ENCODE peak calls at places on chromosomes 1 and 21, in ten cellular contexts. R is SJSA1, D is A549, C is IMR-90, J is OCI-LY7, U is heart left ventricle, G is ovary, I is heart right ventricle, Q is neural progenitor cell, P is kidney. K is an unnamed sample. For H3K4me1, the result is how much of the 10 kb centered on the place peaks cover.

GRCh38 chr1:36864182-36865079 is 169.9 kb downstream of the GRIK3 start:
- DNase-seq in R (no peak), D (no peak), C (no peak), J (peak), U (no peak), G (no peak), I (no peak), Q (peak), P (peak), K (no peak)

GRCh38 chr1:232283864-232284263 is 346.1 kb downstream of the SIPA1L2 start:
- DNase-seq in R (no peak), D (no peak), C (no peak), J (no peak), U (no peak), G (no peak), I (no peak), Q (no peak), P (peak), K (no peak)

GRCh38 chr1:120179420-120180348 is 3.4 kb upstream of the SEC22B start:
- DNase-seq in R (peak), D (no peak), C (peak), J (no peak), U (peak), G (peak), I (peak), Q (peak), P (peak), K (no peak)

GRCh38 chr1:219114014-219114413 is 59.7 kb upstream of the LYPLAL1 start:
- DNase-seq in R (no peak), D (no peak), C (no peak), J (no peak), U (no peak), G (no peak), I (no peak), Q (no peak), P (no peak), K (no peak)

GRCh38 chr1:8169364-8170058 is 143.4 kb upstream of the ERRFI1 start:
- DNase-seq in R (peak), D (peak), C (peak), J (peak), U (no peak), G (peak), I (peak), Q (no peak), P (peak), K (peak)

GRCh38 chr1:215290018-215290417 is 207.5 kb downstream of the KCNK2 start:
- DNase-seq in R (no peak), D (no peak), C (peak), J (no peak), U (no peak), G (no peak), I (no peak), Q (no peak), P (no peak), K (no peak)

GRCh38 chr1:2646837-2647236 is 14.0 kb upstream of the MMEL1 start:
- DNase-seq in R (no peak), D (peak), C (no peak), J (peak), U (no peak), G (no peak), I (no peak), Q (no peak), P (no peak), K (no peak)

GRCh38 chr1:225449261-225449660 is 21.4 kb upstream of the LBR start:
- DNase-seq in R (no peak), D (peak), C (no peak), J (no peak), U (no peak), G (no peak), I (no peak), Q (no peak), P (no peak), K (no peak)

GRCh38 chr21:16427587-16428087 is 697.9 kb downstream of the USP25 start:
- DNase-seq in R (no peak), D (no peak), C (no peak), J (no peak), U (no peak), G (no peak), I (no peak), Q (no peak), P (no peak), K (no peak)

DNA sequence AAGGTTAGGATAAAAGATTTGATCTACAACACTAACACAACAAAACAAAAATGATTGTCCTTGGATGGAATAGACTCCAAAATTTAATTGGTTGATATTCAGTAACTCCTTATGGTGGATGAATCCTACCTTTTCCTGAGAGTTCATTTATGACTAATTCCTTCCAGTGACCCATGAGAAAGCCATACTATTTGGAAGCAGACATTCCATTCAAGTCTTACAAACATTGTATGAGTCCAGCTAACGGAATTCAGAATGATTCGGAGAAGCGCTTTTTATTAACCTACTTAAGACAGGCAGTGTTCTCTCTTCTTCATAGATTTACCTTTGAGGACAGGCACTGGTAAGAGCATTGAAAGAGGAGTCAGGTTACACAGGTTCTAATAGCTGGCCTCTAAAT is 155.6 kb upstream of the ZNF648 start:
- DNase-seq in R (no peak), D (no peak), C (peak), J (no peak), U (no peak), G (no peak), I (no peak), Q (no peak), P (no peak), K (no peak)
- H3K27ac ChIP-seq in R (no peak), D (no peak), C (no peak), J (no peak), U (no peak), G (no peak), I (no peak), Q (no peak), P (no peak), K (no peak)

GRCh38 chr1:27148591-27148990 is 6.3 kb downstream of the SLC9A1 start:
- DNase-seq in R (no peak), D (no peak), C (no peak), J (peak), U (no peak), G (no peak), I (no peak), Q (no peak), P (peak), K (no peak)

GRCh38 chr1:27149714-27150113 is 5.2 kb downstream of the SLC9A1 start:
- DNase-seq in R (no peak), D (no peak), C (no peak), J (no peak), U (no peak), G (no peak), I (no peak), Q (no peak), P (no peak), K (no peak)

GRCh38 chr1:27150183-27150582 is 4.7 kb downstream of the SLC9A1 start:
- DNase-seq in R (no peak), D (no peak), C (no peak), J (no peak), U (no peak), G (no peak), I (no peak), Q (no peak), P (peak), K (no peak)

GRCh38 chr1:27147842-27148518 is 6.9 kb downstream of the SLC9A1 start:
- DNase-seq in R (no peak), D (no peak), C (no peak), J (peak), U (no peak), G (no peak), I (no peak), Q (no peak), P (no peak), K (no peak)

DNA sequence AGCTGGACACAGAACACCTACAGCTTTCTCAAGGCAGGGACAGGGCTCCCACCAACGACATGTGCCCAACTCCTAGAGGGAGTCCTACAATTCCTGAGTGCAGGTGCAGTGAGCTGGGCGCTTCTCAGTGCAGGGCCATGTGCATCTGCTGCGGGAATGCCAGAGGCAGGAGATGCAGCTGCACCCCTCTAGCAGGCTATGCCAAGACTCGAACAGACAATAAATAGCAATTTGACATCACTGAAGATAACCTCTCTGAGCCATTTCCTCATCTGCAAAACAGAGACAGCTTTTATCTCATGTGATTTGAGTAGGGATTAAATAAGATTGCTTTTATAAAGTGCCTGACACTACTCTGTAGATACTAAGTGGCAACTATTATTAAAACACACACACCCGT is 5.8 kb downstream of the SLC9A1 start:
- DNase-seq in R (no peak), D (no peak), C (no peak), J (peak), U (no peak), G (no peak), I (no peak), Q (no peak), P (peak), K (no peak)
- H3K4me1 ChIP-seq in R (under half), D (under half), C (under half), J (half or more), U (half or more), G (under half), I (half or more), Q (under half), P (half or more), K (half or more)

GRCh38 chr1:16956775-16957174 is 23.6 kb downstream of the MFAP2 start:
- DNase-seq in R (no peak), D (no peak), C (no peak), J (no peak), U (no peak), G (no peak), I (no peak), Q (no peak), P (no peak), K (no peak)
- H3K27ac ChIP-seq in R (no peak), D (no peak), C (no peak), J (no peak), U (no peak), G (no peak), I (no peak), Q (no peak), P (no peak), K (no peak)

GRCh38 chr1:156900896-156901589 is 7.5 kb downstream of the PEAR1 start:
- DNase-seq in R (no peak), D (no peak), C (no peak), J (no peak), U (peak), G (no peak), I (no peak), Q (no peak), P (peak), K (no peak)

GRCh38 chr1:156900019-156900718 is 6.7 kb downstream of the PEAR1 start:
- DNase-seq in R (no peak), D (no peak), C (peak), J (no peak), U (peak), G (no peak), I (no peak), Q (no peak), P (peak), K (no peak)

GRCh38 chr1:156901590-156901900 is 8.0 kb downstream of the PEAR1 start:
- DNase-seq in R (no peak), D (no peak), C (no peak), J (no peak), U (peak), G (no peak), I (no peak), Q (no peak), P (peak), K (no peak)

GRCh38 chr1:156903328-156904091 is 10.0 kb downstream of the PEAR1 start:
- DNase-seq in R (no peak), D (no peak), C (no peak), J (no peak), U (peak), G (no peak), I (no peak), Q (no peak), P (peak), K (no peak)

DNA sequence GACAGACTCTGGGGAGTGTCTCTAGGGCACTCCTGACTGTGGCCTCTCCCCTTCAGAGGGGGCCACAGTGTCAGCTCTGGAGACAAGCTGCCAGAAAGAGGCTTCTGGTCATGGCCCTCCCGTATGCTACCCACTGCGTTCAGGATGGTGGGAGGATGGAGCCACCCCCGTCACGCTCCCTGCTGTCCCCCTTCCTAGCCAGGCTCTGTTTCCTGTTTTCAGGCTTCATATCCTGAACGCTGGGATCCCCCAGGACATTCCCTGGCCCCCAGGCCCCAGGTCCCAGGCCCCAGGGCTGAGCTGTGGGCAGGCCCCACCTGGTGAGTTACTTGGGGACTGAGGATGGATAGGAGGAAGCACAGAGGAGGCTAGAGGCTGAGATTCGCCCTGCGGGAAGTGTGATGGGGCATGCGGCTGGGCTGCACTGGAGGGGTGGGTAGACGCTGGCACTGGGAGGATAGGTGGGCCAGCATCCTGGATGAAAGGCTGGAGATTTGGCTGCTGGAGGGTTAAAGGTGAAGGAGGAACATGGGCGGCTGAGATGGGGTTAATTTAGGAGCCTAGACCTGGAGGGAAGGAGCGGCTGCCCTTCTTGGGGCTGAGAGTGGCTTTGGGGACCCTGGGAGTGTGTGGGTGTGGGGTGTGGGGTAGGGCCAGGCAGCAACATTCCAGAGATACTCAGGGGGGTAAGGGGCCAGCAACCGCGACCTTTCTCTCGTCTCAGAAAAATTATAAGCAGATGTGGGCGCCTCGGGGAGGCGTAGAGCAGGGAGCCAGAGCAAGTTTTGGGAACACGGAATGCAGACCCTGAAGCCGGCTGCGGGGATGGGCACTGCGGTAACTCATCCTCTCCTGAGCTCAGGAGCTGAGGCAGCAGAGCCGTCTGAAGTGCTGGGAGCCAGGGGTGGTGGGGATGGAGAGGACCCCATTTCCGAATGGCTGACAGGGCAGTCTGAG is 8.7 kb downstream of the PEAR1 start:
- DNase-seq in R (no peak), D (no peak), C (no peak), J (no peak), U (peak), G (no peak), I (no peak), Q (no peak), P (peak), K (no peak)
- H3K4me1 ChIP-seq in R (under half), D (under half), C (under half), J (under half), U (half or more), G (under half), I (half or more), Q (under half), P (under half), K (under half)

DNA sequence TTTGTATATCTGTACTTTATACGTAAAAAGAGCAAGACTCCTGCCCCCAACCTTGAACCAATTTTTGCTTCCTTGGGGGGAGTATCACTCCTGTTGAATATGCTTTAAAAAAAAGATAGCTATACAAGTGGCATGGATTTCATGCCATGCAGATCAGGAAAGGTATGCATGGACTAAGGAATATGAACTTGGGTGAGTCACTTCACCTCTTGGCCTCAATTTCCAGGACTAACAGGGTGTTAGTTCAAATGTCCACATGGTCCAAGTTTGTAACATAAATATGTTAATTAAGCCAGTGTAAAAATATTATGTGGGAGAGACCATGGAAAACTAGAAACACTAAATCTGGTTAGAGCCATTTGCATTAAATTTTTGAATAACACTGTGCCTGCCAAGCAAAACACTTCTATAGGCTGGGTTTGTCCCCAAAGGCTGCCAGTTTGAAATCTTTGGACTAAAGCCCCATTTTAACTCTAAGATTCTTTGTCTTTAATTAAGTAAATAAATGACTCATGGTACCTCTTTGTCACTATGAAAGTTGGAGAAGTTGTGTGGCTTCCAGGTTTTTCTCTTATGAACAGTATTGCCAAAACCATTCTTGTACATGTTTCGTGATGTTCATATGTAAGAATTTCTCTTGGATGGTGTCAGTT is 33.1 kb downstream of the FAM177B start:
- DNase-seq in R (no peak), D (no peak), C (no peak), J (no peak), U (no peak), G (no peak), I (no peak), Q (no peak), P (no peak), K (no peak)
- H3K27ac ChIP-seq in R (no peak), D (no peak), C (no peak), J (no peak), U (no peak), G (no peak), I (no peak), Q (no peak), P (no peak), K (no peak)

DNA sequence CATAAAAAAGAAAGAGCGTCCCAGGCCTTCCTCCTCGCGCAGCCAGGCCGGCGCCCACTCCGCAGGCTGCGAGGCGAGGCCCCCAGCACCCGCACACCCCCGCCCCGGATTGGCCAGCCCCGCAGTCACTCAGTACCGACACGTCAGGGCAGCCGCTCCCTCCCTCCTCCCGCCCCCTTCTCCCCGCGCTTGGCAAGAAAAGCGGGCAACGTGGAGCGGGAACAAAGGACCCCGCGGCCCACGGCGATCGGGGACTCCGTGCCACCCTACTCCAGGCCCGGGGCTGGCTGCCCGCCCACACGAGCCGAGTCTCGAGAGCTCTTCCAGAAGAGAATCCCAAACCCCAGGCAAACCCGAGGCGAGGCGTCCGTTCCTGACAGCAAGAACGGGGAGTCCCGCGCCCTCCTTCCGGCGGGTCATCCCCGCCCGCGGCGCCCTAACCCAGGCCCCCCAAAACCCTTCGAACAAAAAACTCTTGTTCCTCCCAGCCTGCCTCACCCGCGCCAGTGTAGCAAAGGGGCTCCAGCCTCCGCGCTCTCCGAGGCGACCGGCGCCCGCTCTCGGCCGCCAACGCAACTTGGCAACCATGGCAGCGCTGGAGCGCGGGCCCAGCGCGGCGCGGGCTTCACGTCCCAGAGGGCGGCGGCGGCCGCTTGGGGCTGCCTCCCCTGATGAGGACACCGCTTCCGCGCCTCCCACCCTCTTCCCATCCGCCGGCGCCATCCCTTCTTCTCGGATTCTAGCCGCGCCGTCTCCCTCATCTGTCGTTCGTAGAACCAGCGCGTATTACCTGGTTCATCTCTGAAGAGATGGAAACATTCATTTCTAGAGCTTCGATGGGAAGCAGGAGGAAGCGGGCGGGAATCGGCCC is 645 bp downstream of the IVNS1ABP start:
- DNase-seq in R (peak), D (peak), C (peak), J (peak), U (peak), G (peak), I (peak), Q (peak), P (peak), K (peak)
- H3K4me1 ChIP-seq in R (under half), D (half or more), C (under half), J (under half), U (half or more), G (under half), I (half or more), Q (under half), P (under half), K (half or more)

GRCh38 chr1:15760520-15761211 is 2.1 kb downstream of the FBLIM1 start:
- DNase-seq in R (peak), D (no peak), C (peak), J (no peak), U (no peak), G (peak), I (peak), Q (peak), P (peak), K (no peak)
- H3K27ac ChIP-seq in R (peak), D (peak), C (peak), J (no peak), U (peak), G (peak), I (peak), Q (no peak), P (peak), K (no peak)